ENCODE peak calls at places on chromosomes 13 and 19, in seven cellular contexts. One of them, this sample, is unnamed.

GRCh38 chr13:94412870-94413269 is 66.6 kb downstream of the DCT start:
- DNase-seq in HCT116: no peak
- DNase-seq in H1: no peak
- DNase-seq in K562: no peak
- DNase-seq in GM12878: no peak
- DNase-seq in SK-N-SH: no peak
- DNase-seq in HepG2: no peak
- DNase-seq in this sample: no peak

GRCh38 chr19:55591555-55591954 is 7.8 kb downstream of the FIZ1 start:
- DNase-seq in HCT116: no peak
- DNase-seq in H1: peak; percentile 47
- DNase-seq in K562: peak; percentile 32
- DNase-seq in GM12878: no peak
- DNase-seq in SK-N-SH: no peak
- DNase-seq in HepG2: no peak
- DNase-seq in this sample: no peak

GRCh38 chr13:35356572-35356971 is 119.9 kb downstream of the MAB21L1 start:
- DNase-seq in HCT116: no peak
- DNase-seq in H1: no peak
- DNase-seq in K562: no peak
- DNase-seq in GM12878: no peak
- DNase-seq in SK-N-SH: no peak
- DNase-seq in HepG2: no peak
- DNase-seq in this sample: no peak

GRCh38 chr13:98838776-98839175 is 86.3 kb upstream of the SLC15A1 start:
- DNase-seq in HCT116: no peak
- DNase-seq in H1: no peak
- DNase-seq in K562: no peak
- DNase-seq in GM12878: no peak
- DNase-seq in SK-N-SH: no peak
- DNase-seq in HepG2: no peak
- DNase-seq in this sample: no peak

GRCh38 chr13:71577127-71577526 is 289.9 kb downstream of the DACH1 start:
- DNase-seq in HCT116: no peak
- DNase-seq in H1: no peak
- DNase-seq in K562: no peak
- DNase-seq in GM12878: no peak
- DNase-seq in SK-N-SH: no peak
- DNase-seq in HepG2: no peak
- DNase-seq in this sample: no peak

GRCh38 chr19:36528194-36528920 is at the start of gene ZNF260:
- DNase-seq in HCT116: no peak
- DNase-seq in H1: peak; percentile 96
- DNase-seq in K562: peak; percentile 91
- DNase-seq in GM12878: peak; percentile 79
- DNase-seq in SK-N-SH: peak; percentile 92
- DNase-seq in HepG2: peak; percentile 95
- DNase-seq in this sample: peak; percentile 67

GRCh38 chr13:33236021-33236420 is 49.5 kb downstream of the STARD13 start:
- DNase-seq in HCT116: no peak
- DNase-seq in H1: no peak
- DNase-seq in K562: no peak
- DNase-seq in GM12878: no peak
- DNase-seq in SK-N-SH: no peak
- DNase-seq in HepG2: no peak
- DNase-seq in this sample: no peak

GRCh38 chr19:41018736-41019290 is 27.7 kb downstream of the CYP2B6 start:
- DNase-seq in HCT116: no peak
- DNase-seq in H1: no peak
- DNase-seq in K562: no peak
- DNase-seq in GM12878: no peak
- DNase-seq in SK-N-SH: no peak
- DNase-seq in HepG2: no peak
- DNase-seq in this sample: no peak

GRCh38 chr19:33458807-33459206 is 62.8 kb downstream of the PEPD start:
- DNase-seq in HCT116: no peak
- DNase-seq in H1: no peak
- DNase-seq in K562: no peak
- DNase-seq in GM12878: no peak
- DNase-seq in SK-N-SH: no peak
- DNase-seq in HepG2: no peak
- DNase-seq in this sample: no peak

GRCh38 chr19:13831560-13832056 is 36.4 kb downstream of the ZSWIM4 start:
- DNase-seq in HCT116: no peak
- DNase-seq in H1: no peak
- DNase-seq in K562: no peak
- DNase-seq in GM12878: no peak
- DNase-seq in SK-N-SH: no peak
- DNase-seq in HepG2: no peak
- DNase-seq in this sample: no peak

GRCh38 chr13:28865951-28866350 is 45.8 kb downstream of the MTUS2 start:
- DNase-seq in HCT116: no peak
- DNase-seq in H1: no peak
- DNase-seq in K562: no peak
- DNase-seq in GM12878: no peak
- DNase-seq in SK-N-SH: no peak
- DNase-seq in HepG2: no peak
- DNase-seq in this sample: no peak

GRCh38 chr19:11203194-11204075 is 6.1 kb upstream of the KANK2 start:
- DNase-seq in HCT116: no peak
- DNase-seq in H1: peak; percentile 88
- DNase-seq in K562: peak; percentile 89
- DNase-seq in GM12878: no peak
- DNase-seq in SK-N-SH: peak; percentile 93
- DNase-seq in HepG2: peak; percentile 35
- DNase-seq in this sample: no peak

GRCh38 chr13:42814868-42815267 is 33.5 kb downstream of the FAM216B start:
- DNase-seq in HCT116: no peak
- DNase-seq in H1: no peak
- DNase-seq in K562: no peak
- DNase-seq in GM12878: no peak
- DNase-seq in SK-N-SH: peak; percentile 31
- DNase-seq in HepG2: no peak
- DNase-seq in this sample: no peak

GRCh38 chr19:28377077-28377476 is 835.9 kb downstream of the UQCRFS1 start:
- DNase-seq in HCT116: no peak
- DNase-seq in H1: no peak
- DNase-seq in K562: no peak
- DNase-seq in GM12878: no peak
- DNase-seq in SK-N-SH: no peak
- DNase-seq in HepG2: no peak
- DNase-seq in this sample: peak; percentile 24

GRCh38 chr19:14062558-14062855 is 631 bp upstream of the PALM3 start:
- DNase-seq in HCT116: no peak
- DNase-seq in H1: no peak
- DNase-seq in K562: no peak
- DNase-seq in GM12878: no peak
- DNase-seq in SK-N-SH: no peak
- DNase-seq in HepG2: no peak
- DNase-seq in this sample: no peak

GRCh38 chr19:1753730-1754442 is 580 bp downstream of the ONECUT3 start:
- DNase-seq in HCT116: no peak
- DNase-seq in H1: no peak
- DNase-seq in K562: no peak
- DNase-seq in GM12878: no peak
- DNase-seq in SK-N-SH: no peak
- DNase-seq in HepG2: no peak
- DNase-seq in this sample: no peak

GRCh38 chr13:51833980-51834379 is 11.0 kb downstream of the TMEM272 start:
- DNase-seq in HCT116: no peak
- DNase-seq in H1: no peak
- DNase-seq in K562: no peak
- DNase-seq in GM12878: no peak
- DNase-seq in SK-N-SH: no peak
- DNase-seq in HepG2: no peak
- DNase-seq in this sample: no peak

GRCh38 chr13:38866649-38867048 is 124.0 kb downstream of the STOML3 start:
- DNase-seq in HCT116: no peak
- DNase-seq in H1: no peak
- DNase-seq in K562: no peak
- DNase-seq in GM12878: no peak
- DNase-seq in SK-N-SH: no peak
- DNase-seq in HepG2: peak; percentile 5
- DNase-seq in this sample: peak; percentile 5

GRCh38 chr13:42333613-42334328 is 61.8 kb downstream of the AKAP11 start:
- DNase-seq in HCT116: no peak
- DNase-seq in H1: peak; percentile 59
- DNase-seq in K562: peak; percentile 11
- DNase-seq in GM12878: no peak
- DNase-seq in SK-N-SH: no peak
- DNase-seq in HepG2: peak; percentile 16
- DNase-seq in this sample: peak; percentile 68

GRCh38 chr19:18932216-18932841 is 8.7 kb downstream of the HOMER3 start:
- DNase-seq in HCT116: peak; percentile 58
- DNase-seq in H1: peak; percentile 99
- DNase-seq in K562: peak; percentile 98
- DNase-seq in GM12878: no peak
- DNase-seq in SK-N-SH: peak; percentile 99
- DNase-seq in HepG2: no peak
- DNase-seq in this sample: peak; percentile 76

GRCh38 chr13:112726018-112726767 is 36.4 kb downstream of the ATP11A start:
- DNase-seq in HCT116: no peak
- DNase-seq in H1: no peak
- DNase-seq in K562: no peak
- DNase-seq in GM12878: no peak
- DNase-seq in SK-N-SH: no peak
- DNase-seq in HepG2: no peak
- DNase-seq in this sample: no peak

GRCh38 chr13:79898996-79899395 is 418.0 kb downstream of the NDFIP2 start:
- DNase-seq in HCT116: no peak
- DNase-seq in H1: no peak
- DNase-seq in K562: no peak
- DNase-seq in GM12878: no peak
- DNase-seq in SK-N-SH: no peak
- DNase-seq in HepG2: no peak
- DNase-seq in this sample: no peak
- TF ChIP-seq JUND in HCT116: no peak
- TF ChIP-seq JUND in H1: no peak
- TF ChIP-seq JUND in K562: no peak
- TF ChIP-seq JUND in GM12878: no peak
- TF ChIP-seq JUND in SK-N-SH: no peak
- TF ChIP-seq JUND in HepG2: no peak
- TF ChIP-seq JUND in this sample: no peak

DNA sequence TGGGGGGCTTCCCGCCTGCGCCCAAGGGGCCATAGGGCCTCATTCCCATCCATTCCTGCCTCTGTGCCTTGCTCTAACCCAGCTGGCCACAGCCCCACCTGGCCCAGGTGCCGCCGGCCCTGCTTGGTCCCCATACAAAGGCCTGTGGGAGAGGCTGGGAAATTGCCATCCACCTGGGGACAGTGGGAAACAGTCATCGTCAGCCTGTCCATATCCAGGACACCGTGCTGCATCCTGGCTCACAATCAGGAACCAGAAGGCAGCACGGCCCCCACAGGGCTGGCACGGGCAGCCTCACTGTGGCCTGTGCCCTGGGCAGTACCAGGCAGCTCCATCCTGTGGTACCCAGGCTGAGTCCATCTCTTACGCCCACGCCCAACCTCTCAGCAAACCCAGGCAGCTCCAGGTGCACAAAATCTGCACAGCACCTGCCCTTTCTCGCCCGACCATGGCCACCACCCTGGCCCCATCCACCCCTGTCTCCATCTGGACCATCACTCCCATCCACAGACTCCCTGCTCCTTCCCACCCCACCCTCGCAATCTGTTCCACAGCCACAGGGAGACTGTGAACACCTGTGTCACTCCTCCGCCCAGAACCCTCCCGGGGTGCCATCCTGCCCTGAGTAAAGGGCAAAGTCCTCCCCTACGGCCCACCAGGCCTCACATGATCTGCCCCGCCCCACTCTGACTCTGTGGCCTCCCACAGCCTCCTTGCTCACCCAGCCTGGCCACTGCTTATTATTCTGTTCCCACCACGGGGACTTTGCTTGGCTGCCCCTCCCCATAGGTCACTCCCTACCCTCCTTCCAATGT is 21.1 kb upstream of the FBXO27 start:
- DNase-seq in HCT116: no peak
- DNase-seq in H1: no peak
- DNase-seq in K562: no peak
- DNase-seq in GM12878: no peak
- DNase-seq in SK-N-SH: no peak
- DNase-seq in HepG2: peak; percentile 68
- DNase-seq in this sample: no peak
- TF ChIP-seq JUND in HCT116: no peak
- TF ChIP-seq JUND in H1: no peak
- TF ChIP-seq JUND in K562: no peak
- TF ChIP-seq JUND in GM12878: no peak
- TF ChIP-seq JUND in SK-N-SH: no peak
- TF ChIP-seq JUND in HepG2: no peak
- TF ChIP-seq JUND in this sample: no peak

GRCh38 chr13:46106839-46107371 is 2.1 kb upstream of the CPB2 start:
- DNase-seq in HCT116: no peak
- DNase-seq in H1: no peak
- DNase-seq in K562: no peak
- DNase-seq in GM12878: no peak
- DNase-seq in SK-N-SH: no peak
- DNase-seq in HepG2: no peak
- DNase-seq in this sample: no peak

GRCh38 chr13:46113596-46113995 is 8.8 kb upstream of the CPB2 start:
- DNase-seq in HCT116: no peak
- DNase-seq in H1: no peak
- DNase-seq in K562: peak; percentile 35
- DNase-seq in GM12878: no peak
- DNase-seq in SK-N-SH: no peak
- DNase-seq in HepG2: no peak
- DNase-seq in this sample: no peak

GRCh38 chr13:46111151-46111550 is 6.3 kb upstream of the CPB2 start:
- DNase-seq in HCT116: no peak
- DNase-seq in H1: no peak
- DNase-seq in K562: no peak
- DNase-seq in GM12878: no peak
- DNase-seq in SK-N-SH: no peak
- DNase-seq in HepG2: no peak
- DNase-seq in this sample: no peak

GRCh38 chr13:46104868-46105267 is at the start of gene CPB2:
- DNase-seq in HCT116: no peak
- DNase-seq in H1: no peak
- DNase-seq in K562: no peak
- DNase-seq in GM12878: no peak
- DNase-seq in SK-N-SH: no peak
- DNase-seq in HepG2: peak; percentile 73
- DNase-seq in this sample: no peak

DNA sequence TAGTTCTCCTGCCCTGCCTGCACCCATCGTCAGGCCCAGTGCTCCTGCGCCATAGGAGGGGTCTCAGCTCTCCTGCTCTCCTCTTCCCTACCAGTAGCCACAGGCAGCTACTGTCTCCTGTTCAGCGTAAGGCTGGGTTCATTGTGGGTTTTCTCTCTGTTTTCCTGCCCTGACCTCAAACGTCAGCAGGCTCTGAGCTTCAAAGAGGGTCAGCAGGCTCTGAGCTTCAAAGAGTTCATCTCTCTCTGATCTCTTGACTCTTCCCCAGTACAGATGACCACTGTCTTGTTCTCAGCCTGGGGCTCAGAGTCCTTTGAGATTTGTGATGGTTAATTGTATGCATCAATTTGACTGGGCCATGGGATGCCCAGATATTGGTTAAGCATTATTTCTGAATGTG is 4.6 kb upstream of the CPB2 start:
- DNase-seq in HCT116: no peak
- DNase-seq in H1: no peak
- DNase-seq in K562: no peak
- DNase-seq in GM12878: no peak
- DNase-seq in SK-N-SH: no peak
- DNase-seq in HepG2: peak; percentile 97
- DNase-seq in this sample: no peak
- TF ChIP-seq JUND in HCT116: no peak
- TF ChIP-seq JUND in H1: no peak
- TF ChIP-seq JUND in K562: no peak
- TF ChIP-seq JUND in GM12878: no peak
- TF ChIP-seq JUND in SK-N-SH: no peak
- TF ChIP-seq JUND in HepG2: no peak
- TF ChIP-seq JUND in this sample: no peak

GRCh38 chr13:30301827-30302226 is 5.5 kb downstream of the KATNAL1 start:
- DNase-seq in HCT116: no peak
- DNase-seq in H1: no peak
- DNase-seq in K562: no peak
- DNase-seq in GM12878: no peak
- DNase-seq in SK-N-SH: no peak
- DNase-seq in HepG2: no peak
- DNase-seq in this sample: no peak
- TF ChIP-seq JUND in HCT116: no peak
- TF ChIP-seq JUND in H1: no peak
- TF ChIP-seq JUND in K562: no peak
- TF ChIP-seq JUND in GM12878: no peak
- TF ChIP-seq JUND in SK-N-SH: no peak
- TF ChIP-seq JUND in HepG2: no peak
- TF ChIP-seq JUND in this sample: no peak